ENCODE peak calls at places on chromosomes 3 and 15, in five cellular contexts. W, H, P, G and T are unnamed samples.

GRCh38 chr15:101045835-101046691 is 126.9 kb downstream of the LRRK1 start:
- DNase-seq in W (no peak), P (peak; percentile 13), H (no peak), G (no peak), T (no peak)

GRCh38 chr3:129612350-129613204 is 6.1 kb upstream of the PLXND1 start:
- DNase-seq in H (no peak), G (peak; percentile 89), P (peak; percentile 27), W (no peak), T (no peak)

GRCh38 chr3:181278468-181279238 is 289.1 kb upstream of the DNAJC19 start:
- DNase-seq in W (no peak), G (no peak), H (peak; percentile 3), P (no peak), T (no peak)

GRCh38 chr15:64105113-64105704 is 9.4 kb downstream of the SNX1 start:
- DNase-seq in G (no peak), W (peak; percentile 85), H (peak; percentile 89), P (peak; percentile 56), T (peak; percentile 60)

GRCh38 chr3:121974601-121975111 is 47.4 kb downstream of the ILDR1 start:
- DNase-seq in W (peak; percentile 7), G (no peak), P (no peak), H (no peak), T (no peak)

GRCh38 chr15:90647326-90647725 is 69.8 kb upstream of the BLM start:
- DNase-seq in H (no peak), P (no peak), W (no peak), G (no peak), T (no peak)

GRCh38 chr15:48317221-48317620 is 14.0 kb upstream of the DUT start:
- DNase-seq in W (no peak), P (no peak), H (no peak), G (no peak), T (no peak)

GRCh38 chr3:166111562-166111961 is 274.3 kb upstream of the BCHE start:
- DNase-seq in G (no peak), H (no peak), W (no peak), P (no peak), T (no peak)

GRCh38 chr3:162978136-162978535 is 1481.5 kb downstream of the OTOL1 start:
- DNase-seq in W (peak; percentile 18), P (no peak), H (peak; percentile 74), G (no peak), T (no peak)

GRCh38 chr3:127751163-127751621 is 71.1 kb downstream of the MGLL start:
- DNase-seq in H (no peak), G (no peak), W (no peak), P (no peak), T (no peak)

GRCh38 chr3:58008140-58009025 is at the start of gene FLNB:
- DNase-seq in P (peak; percentile 44), H (peak; percentile 78), G (peak; percentile 45), W (peak; percentile 49), T (no peak)

GRCh38 chr15:58203537-58203936 is 65.4 kb downstream of the AQP9 start:
- DNase-seq in G (no peak), H (peak; percentile 94), W (peak; percentile 100), P (no peak), T (no peak)

GRCh38 chr15:25408929-25409328 is 29.9 kb downstream of the UBE3A start:
- DNase-seq in G (no peak), W (no peak), H (no peak), P (no peak), T (no peak)

GRCh38 chr3:12948371-12948770 is 107.0 kb upstream of the RPL32 start:
- DNase-seq in P (no peak), G (no peak), H (peak; percentile 13), W (peak; percentile 62), T (no peak)

GRCh38 chr3:12948891-12949711 is 107.7 kb upstream of the RPL32 start:
- DNase-seq in H (peak; percentile 62), G (no peak), W (peak; percentile 49), P (peak; percentile 45), T (no peak)

GRCh38 chr3:12946134-12946533 is 104.8 kb upstream of the RPL32 start:
- DNase-seq in G (no peak), W (no peak), P (no peak), H (no peak), T (no peak)

GRCh38 chr3:12946661-12947316 is 105.4 kb upstream of the RPL32 start:
- DNase-seq in G (no peak), H (no peak), P (no peak), W (no peak), T (no peak)

GRCh38 chr3:12947504-12948369 is 106.4 kb upstream of the RPL32 start:
- DNase-seq in P (peak; percentile 49), G (peak; percentile 15), H (peak; percentile 83), W (peak; percentile 64), T (peak; percentile 42)
- TF ChIP-seq CTCF in P (peak; percentile 6), G (peak; percentile 24), H (no peak), W (peak; percentile 9), T (no peak)

GRCh38 chr3:123587399-123587798 is 2.5 kb upstream of the HACD2 start:
- DNase-seq in G (no peak), P (no peak), H (no peak), W (no peak), T (no peak)
- H3K4me3 ChIP-seq in G (no peak overlapping the region), P (no peak overlapping the region), H (no peak overlapping the region), W (no peak overlapping the region), T (no peak overlapping the region)

DNA sequence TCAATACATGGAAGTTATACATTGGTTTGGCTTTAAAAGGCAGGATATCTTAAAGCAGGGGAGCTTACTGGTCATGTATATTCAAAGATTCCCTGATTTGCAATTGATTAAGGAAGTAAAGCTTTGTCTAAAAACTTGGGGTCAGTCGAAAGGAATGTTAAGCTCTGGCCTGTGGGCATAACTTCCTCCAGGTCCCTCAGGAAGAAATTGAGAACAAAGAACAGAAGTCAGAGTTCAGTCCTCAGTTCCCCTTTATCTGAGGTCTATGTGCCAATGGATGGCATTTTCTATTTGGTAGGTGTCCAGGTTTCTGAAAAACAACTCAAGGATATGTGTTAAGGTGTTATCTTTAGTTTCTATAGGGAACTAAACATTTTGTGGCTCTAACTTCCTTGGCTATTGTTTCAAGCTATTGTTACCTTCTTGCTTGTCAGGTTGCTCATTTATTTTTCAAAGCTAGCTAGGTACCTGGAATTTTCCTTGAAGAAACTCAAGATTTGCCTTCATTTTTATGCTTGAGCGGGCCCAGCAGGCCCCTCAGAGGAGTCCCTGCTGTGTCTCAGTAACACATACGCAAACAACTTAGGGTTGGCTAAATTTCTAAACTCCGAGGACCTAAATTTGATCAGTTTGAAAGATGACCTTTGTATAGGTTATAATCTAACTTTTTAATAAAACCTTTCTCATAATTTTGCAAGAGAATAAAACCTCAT is 135.0 kb upstream of the UBE2E2 start:
- DNase-seq in G (no peak), H (no peak), P (no peak), W (no peak), T (no peak)
- TF ChIP-seq CTCF in G (no peak), H (no peak), P (no peak), W (no peak), T (no peak)

DNA sequence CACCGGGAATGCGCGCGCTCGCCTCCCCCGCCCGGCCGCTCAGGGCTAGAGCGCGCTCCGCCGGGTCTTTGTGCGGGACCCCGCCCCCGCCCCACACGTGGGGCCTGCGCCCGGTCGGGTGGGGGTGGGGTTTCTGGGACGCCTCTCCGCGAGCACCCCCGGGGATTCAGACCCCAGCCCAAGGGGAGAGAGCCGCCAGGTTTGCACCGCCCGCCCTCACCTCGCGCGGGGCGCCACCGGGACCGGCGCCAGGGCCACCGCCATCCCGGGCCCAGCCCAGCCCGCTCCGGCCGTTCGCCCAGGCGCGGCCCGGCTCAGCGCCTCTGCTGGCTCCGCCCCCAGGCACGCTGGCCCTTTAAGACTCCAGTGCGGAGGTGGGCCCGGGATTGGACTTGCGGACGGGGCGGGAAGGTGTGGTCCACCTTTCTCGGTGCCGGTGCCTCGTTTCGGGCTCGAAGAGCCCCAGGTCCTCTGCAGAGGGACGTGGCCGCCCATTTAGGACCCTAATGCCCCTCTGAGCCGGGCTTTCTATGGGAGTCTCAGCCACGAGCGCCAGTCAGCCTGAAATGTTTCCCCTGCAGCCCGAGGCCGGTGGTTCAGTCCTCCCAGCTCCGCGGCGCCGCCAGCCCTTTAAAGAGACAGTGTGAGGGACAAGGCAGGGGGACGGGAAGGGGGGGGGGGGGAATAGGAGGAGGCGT is 1.2 kb downstream of the HYAL2 start:
- DNase-seq in W (peak; percentile 79), G (peak; percentile 84), H (peak; percentile 93), P (peak; percentile 90), T (peak; percentile 82)
- H3K4me3 ChIP-seq in W (peak overlapping the region; percentile 84), G (peak overlapping the region; percentile 85), H (peak overlapping the region; percentile 65), P (peak overlapping the region; percentile 89), T (peak overlapping the region; percentile 67)